ENCODE peak calls at places on chromosomes 3 and 15, in four cellular contexts. One of them, this sample, is unnamed.

GRCh38 chr3:148816427-148816826 is 11.2 kb upstream of the CPB1 start:
- DNase-seq in cardiac muscle cell: no peak
- DNase-seq in right atrium auricular region: no peak
- DNase-seq in CD8-positive, alpha-beta memory T cell: no peak
- DNase-seq in this sample: no peak

GRCh38 chr3:117622130-117622841 is 912.7 kb downstream of the TUSC7 start:
- DNase-seq in cardiac muscle cell: no peak
- DNase-seq in CD8-positive, alpha-beta memory T cell: no peak
- DNase-seq in right atrium auricular region: no peak
- DNase-seq in this sample: no peak

GRCh38 chr3:65142476-65142875 is 454.7 kb upstream of the ADAMTS9 start:
- DNase-seq in right atrium auricular region: no peak
- DNase-seq in CD8-positive, alpha-beta memory T cell: no peak
- DNase-seq in cardiac muscle cell: no peak
- DNase-seq in this sample: no peak

GRCh38 chr3:98986073-98986472 is 84.6 kb upstream of the DCBLD2 start:
- DNase-seq in right atrium auricular region: no peak
- DNase-seq in CD8-positive, alpha-beta memory T cell: no peak
- DNase-seq in cardiac muscle cell: peak; percentile 45
- DNase-seq in this sample: no peak

GRCh38 chr3:150523538-150523937 is 22.8 kb downstream of the SERP1 start:
- DNase-seq in right atrium auricular region: no peak
- DNase-seq in CD8-positive, alpha-beta memory T cell: no peak
- DNase-seq in cardiac muscle cell: peak; percentile 8
- DNase-seq in this sample: no peak

GRCh38 chr15:46815765-46816164 is 901.5 kb upstream of the SEMA6D start:
- DNase-seq in cardiac muscle cell: peak; percentile 76
- DNase-seq in right atrium auricular region: no peak
- DNase-seq in CD8-positive, alpha-beta memory T cell: no peak
- DNase-seq in this sample: no peak

GRCh38 chr15:43184407-43185160 is 619 bp upstream of the CCNDBP1 start:
- DNase-seq in CD8-positive, alpha-beta memory T cell: no peak
- DNase-seq in right atrium auricular region: no peak
- DNase-seq in cardiac muscle cell: no peak
- DNase-seq in this sample: no peak

GRCh38 chr15:48645558-48646330 is at the start of gene FBN1:
- DNase-seq in cardiac muscle cell: peak; percentile 70
- DNase-seq in CD8-positive, alpha-beta memory T cell: no peak
- DNase-seq in right atrium auricular region: peak; percentile 87
- DNase-seq in this sample: no peak

GRCh38 chr15:66654718-66655375 is 47.2 kb upstream of the SMAD6 start:
- DNase-seq in right atrium auricular region: no peak
- DNase-seq in CD8-positive, alpha-beta memory T cell: no peak
- DNase-seq in cardiac muscle cell: peak; percentile 49
- DNase-seq in this sample: no peak

GRCh38 chr15:48394172-48394571 is 62.9 kb downstream of the DUT start:
- DNase-seq in right atrium auricular region: no peak
- DNase-seq in CD8-positive, alpha-beta memory T cell: no peak
- DNase-seq in cardiac muscle cell: no peak
- DNase-seq in this sample: no peak

GRCh38 chr15:79863886-79864285 is 32.9 kb downstream of the MTHFS start:
- DNase-seq in right atrium auricular region: no peak
- DNase-seq in cardiac muscle cell: no peak
- DNase-seq in CD8-positive, alpha-beta memory T cell: no peak
- DNase-seq in this sample: no peak

GRCh38 chr3:169299897-169300296 is 363.6 kb downstream of the MECOM start:
- DNase-seq in right atrium auricular region: no peak
- DNase-seq in CD8-positive, alpha-beta memory T cell: no peak
- DNase-seq in cardiac muscle cell: no peak
- DNase-seq in this sample: no peak

GRCh38 chr15:80662756-80663553 is 32.2 kb upstream of the ABHD17C start:
- DNase-seq in cardiac muscle cell: no peak
- DNase-seq in CD8-positive, alpha-beta memory T cell: no peak
- DNase-seq in right atrium auricular region: no peak
- DNase-seq in this sample: no peak

GRCh38 chr3:178083906-178084823 is 452.1 kb upstream of the KCNMB2 start:
- DNase-seq in CD8-positive, alpha-beta memory T cell: no peak
- DNase-seq in right atrium auricular region: no peak
- DNase-seq in cardiac muscle cell: peak; percentile 39
- DNase-seq in this sample: no peak

GRCh38 chr3:23096041-23096440 is 107.1 kb upstream of the UBE2E2 start:
- DNase-seq in cardiac muscle cell: no peak
- DNase-seq in CD8-positive, alpha-beta memory T cell: no peak
- DNase-seq in right atrium auricular region: no peak
- DNase-seq in this sample: no peak

GRCh38 chr3:58536501-58537411 is at the start of gene ACOX2:
- DNase-seq in cardiac muscle cell: peak; percentile 84
- DNase-seq in right atrium auricular region: peak; percentile 84
- DNase-seq in CD8-positive, alpha-beta memory T cell: no peak
- DNase-seq in this sample: no peak

GRCh38 chr3:150409527-150410310 is 1.6 kb downstream of the TSC22D2 start:
- DNase-seq in CD8-positive, alpha-beta memory T cell: peak; percentile 64
- DNase-seq in cardiac muscle cell: peak; percentile 90
- DNase-seq in right atrium auricular region: peak; percentile 78
- DNase-seq in this sample: peak; percentile 58

GRCh38 chr3:10798600-10799367 is 17.2 kb upstream of the SLC6A11 start:
- DNase-seq in right atrium auricular region: no peak
- DNase-seq in cardiac muscle cell: no peak
- DNase-seq in CD8-positive, alpha-beta memory T cell: no peak
- DNase-seq in this sample: no peak

GRCh38 chr3:13705051-13705450 is 156.1 kb downstream of the FBLN2 start:
- DNase-seq in cardiac muscle cell: no peak
- DNase-seq in CD8-positive, alpha-beta memory T cell: no peak
- DNase-seq in right atrium auricular region: no peak
- DNase-seq in this sample: no peak

GRCh38 chr3:115862099-115862498 is 238.8 kb downstream of the GAP43 start:
- DNase-seq in cardiac muscle cell: peak; percentile 3
- DNase-seq in right atrium auricular region: no peak
- DNase-seq in CD8-positive, alpha-beta memory T cell: no peak
- DNase-seq in this sample: no peak

GRCh38 chr3:115862824-115863223 is 239.5 kb downstream of the GAP43 start:
- DNase-seq in cardiac muscle cell: peak; percentile 73
- DNase-seq in right atrium auricular region: no peak
- DNase-seq in CD8-positive, alpha-beta memory T cell: no peak
- DNase-seq in this sample: no peak

GRCh38 chr3:115858995-115859807 is 235.9 kb downstream of the GAP43 start:
- DNase-seq in cardiac muscle cell: peak; percentile 50
- DNase-seq in CD8-positive, alpha-beta memory T cell: no peak
- DNase-seq in right atrium auricular region: no peak
- DNase-seq in this sample: no peak

GRCh38 chr3:115861166-115861733 is 237.9 kb downstream of the GAP43 start:
- DNase-seq in right atrium auricular region: no peak
- DNase-seq in cardiac muscle cell: no peak
- DNase-seq in CD8-positive, alpha-beta memory T cell: no peak
- DNase-seq in this sample: no peak

DNA sequence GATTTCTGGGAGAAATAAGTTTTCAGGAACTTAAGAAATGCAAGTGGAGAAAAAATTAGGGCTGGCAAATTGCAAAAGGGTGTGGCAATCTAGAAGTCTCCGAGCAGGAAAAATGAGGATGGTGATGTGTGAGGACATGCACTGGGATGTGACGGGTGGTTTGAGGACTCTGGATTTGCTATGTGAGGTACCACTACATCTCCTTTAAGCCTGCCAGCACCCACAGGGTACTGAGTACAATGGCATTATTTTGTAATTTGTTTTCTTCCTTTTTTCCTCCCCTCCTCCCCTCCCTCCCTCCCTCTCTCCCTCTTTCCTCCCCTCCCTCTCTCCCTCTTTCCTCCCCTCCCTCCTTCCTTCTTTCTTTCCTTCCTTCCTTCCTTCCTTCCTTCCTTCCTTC is 237.5 kb downstream of the GAP43 start:
- DNase-seq in right atrium auricular region: no peak
- DNase-seq in cardiac muscle cell: no peak
- DNase-seq in CD8-positive, alpha-beta memory T cell: no peak
- DNase-seq in this sample: no peak
- H3K27ac ChIP-seq in right atrium auricular region: no peak overlapping the region
- H3K27ac ChIP-seq in cardiac muscle cell: no peak overlapping the region
- H3K27ac ChIP-seq in CD8-positive, alpha-beta memory T cell: no peak overlapping the region
- H3K27ac ChIP-seq in this sample: no peak overlapping the region

GRCh38 chr15:94745371-94745770 is 514.0 kb downstream of the MCTP2 start:
- DNase-seq in CD8-positive, alpha-beta memory T cell: no peak
- DNase-seq in right atrium auricular region: no peak
- DNase-seq in cardiac muscle cell: peak; percentile 41
- DNase-seq in this sample: no peak

GRCh38 chr15:94747510-94747909 is 516.1 kb downstream of the MCTP2 start:
- DNase-seq in CD8-positive, alpha-beta memory T cell: no peak
- DNase-seq in cardiac muscle cell: no peak
- DNase-seq in right atrium auricular region: no peak
- DNase-seq in this sample: no peak

GRCh38 chr15:94739639-94740038 is 508.3 kb downstream of the MCTP2 start:
- DNase-seq in CD8-positive, alpha-beta memory T cell: no peak
- DNase-seq in right atrium auricular region: no peak
- DNase-seq in cardiac muscle cell: no peak
- DNase-seq in this sample: no peak

GRCh38 chr15:94743668-94744067 is 512.3 kb downstream of the MCTP2 start:
- DNase-seq in right atrium auricular region: no peak
- DNase-seq in CD8-positive, alpha-beta memory T cell: no peak
- DNase-seq in cardiac muscle cell: no peak
- DNase-seq in this sample: no peak

GRCh38 chr15:94744080-94744793 is 512.9 kb downstream of the MCTP2 start:
- DNase-seq in right atrium auricular region: no peak
- DNase-seq in cardiac muscle cell: no peak
- DNase-seq in CD8-positive, alpha-beta memory T cell: no peak
- DNase-seq in this sample: no peak
- H3K27ac ChIP-seq in right atrium auricular region: no peak overlapping the region
- H3K27ac ChIP-seq in cardiac muscle cell: no peak overlapping the region
- H3K27ac ChIP-seq in CD8-positive, alpha-beta memory T cell: no peak overlapping the region
- H3K27ac ChIP-seq in this sample: no peak overlapping the region

GRCh38 chr3:151864423-151865101 is 8.9 kb upstream of the SUCNR1 start:
- DNase-seq in CD8-positive, alpha-beta memory T cell: no peak
- DNase-seq in right atrium auricular region: no peak
- DNase-seq in cardiac muscle cell: no peak
- DNase-seq in this sample: no peak
- H3K27ac ChIP-seq in CD8-positive, alpha-beta memory T cell: no peak overlapping the region
- H3K27ac ChIP-seq in right atrium auricular region: no peak overlapping the region
- H3K27ac ChIP-seq in cardiac muscle cell: no peak overlapping the region
- H3K27ac ChIP-seq in this sample: no peak overlapping the region

GRCh38 chr3:111917300-111917699 is 58.2 kb downstream of the PHLDB2 start:
- DNase-seq in cardiac muscle cell: no peak
- DNase-seq in right atrium auricular region: no peak
- DNase-seq in CD8-positive, alpha-beta memory T cell: no peak
- DNase-seq in this sample: no peak
- H3K27ac ChIP-seq in cardiac muscle cell: no peak overlapping the region
- H3K27ac ChIP-seq in right atrium auricular region: no peak overlapping the region
- H3K27ac ChIP-seq in CD8-positive, alpha-beta memory T cell: no peak overlapping the region
- H3K27ac ChIP-seq in this sample: no peak overlapping the region

GRCh38 chr15:70799667-70800450 is 36.5 kb upstream of the UACA start:
- DNase-seq in right atrium auricular region: no peak
- DNase-seq in CD8-positive, alpha-beta memory T cell: no peak
- DNase-seq in cardiac muscle cell: peak; percentile 50
- DNase-seq in this sample: no peak

GRCh38 chr15:70801111-70801510 is 37.8 kb upstream of the UACA start:
- DNase-seq in right atrium auricular region: no peak
- DNase-seq in CD8-positive, alpha-beta memory T cell: no peak
- DNase-seq in cardiac muscle cell: no peak
- DNase-seq in this sample: no peak

GRCh38 chr15:70806992-70807712 is 43.8 kb upstream of the UACA start:
- DNase-seq in right atrium auricular region: peak; percentile 69
- DNase-seq in cardiac muscle cell: no peak
- DNase-seq in CD8-positive, alpha-beta memory T cell: no peak
- DNase-seq in this sample: no peak

GRCh38 chr15:70797464-70797863 is 34.1 kb upstream of the UACA start:
- DNase-seq in cardiac muscle cell: no peak
- DNase-seq in right atrium auricular region: no peak
- DNase-seq in CD8-positive, alpha-beta memory T cell: no peak
- DNase-seq in this sample: no peak

GRCh38 chr15:70802629-70803028 is 39.3 kb upstream of the UACA start:
- DNase-seq in CD8-positive, alpha-beta memory T cell: no peak
- DNase-seq in right atrium auricular region: no peak
- DNase-seq in cardiac muscle cell: no peak
- DNase-seq in this sample: no peak
- H3K27ac ChIP-seq in CD8-positive, alpha-beta memory T cell: no peak overlapping the region
- H3K27ac ChIP-seq in right atrium auricular region: peak overlapping the region; percentile 42
- H3K27ac ChIP-seq in cardiac muscle cell: no peak overlapping the region
- H3K27ac ChIP-seq in this sample: no peak overlapping the region

This sample was measured in naive thymus-derived CD4-positive, alpha-beta T cell.